ENCODE peak calls at places on chromosomes 5 and 9, in five cellular contexts. N is HT-29; T is Panc1; I is neural crest cell; Z is stimulated activated CD4-positive, alpha-beta T cell treated with anti-CD3 and anti-CD28 coated beads, Interleukin-12 subunit alpha, Interleukin-12 subunit beta, amount 100 ng/mL, for 4 hours. F is an unnamed sample.

GRCh38 chr9:113567361-113568080 is 104.0 kb downstream of the RGS3 start:
- DNase-seq in I (no peak), Z (no peak), N (no peak), T (no peak), F (no peak)

GRCh38 chr5:96194597-96194996 is 232.9 kb upstream of the ELL2 start:
- DNase-seq in Z (no peak), T (no peak), N (no peak), I (no peak), F (no peak)

GRCh38 chr5:115551415-115551814 is 6.8 kb upstream of the FEM1C start:
- DNase-seq in Z (no peak), I (no peak), N (no peak), T (no peak), F (no peak)

GRCh38 chr5:117380316-117380715 is 805.7 kb upstream of the SEMA6A start:
- DNase-seq in T (no peak), I (no peak), N (no peak), Z (no peak), F (no peak)

GRCh38 chr9:115923903-115924668 is 229.5 kb upstream of the PAPPA start:
- DNase-seq in Z (no peak), N (no peak), T (no peak), I (no peak), F (peak)

GRCh38 chr9:28207657-28208056 is 634.4 kb upstream of the C9orf72 start:
- DNase-seq in N (no peak), I (no peak), Z (no peak), T (no peak), F (no peak)

GRCh38 chr9:90861380-90861779 is 59.8 kb downstream of the SYK start:
- DNase-seq in T (no peak), I (no peak), Z (no peak), N (no peak), F (no peak)

GRCh38 chr9:120698766-120699165 is 15.5 kb downstream of the MEGF9 start:
- DNase-seq in T (no peak), I (no peak), N (no peak), Z (no peak), F (no peak)

GRCh38 chr5:159240301-159240870 is 22.7 kb upstream of the UBLCP1 start:
- DNase-seq in I (no peak), T (peak), Z (peak), N (no peak), F (peak)

GRCh38 chr5:137888875-137889759 is at the start of gene PKD2L2:
- DNase-seq in I (no peak), T (peak), Z (peak), N (no peak), F (peak)

GRCh38 chr5:178162481-178162880 is 8.8 kb upstream of the NHP2 start:
- DNase-seq in T (no peak), I (no peak), N (no peak), Z (no peak), F (no peak)

GRCh38 chr5:9437741-9438240 is 108.1 kb downstream of the SEMA5A start:
- DNase-seq in T (no peak), I (no peak), N (no peak), Z (no peak), F (no peak)

GRCh38 chr5:141040093-141040762 is 10.9 kb upstream of the PCDHB1 start:
- DNase-seq in I (peak), Z (no peak), T (peak), N (peak), F (peak)

GRCh38 chr9:91060520-91061343 is 259.1 kb downstream of the SYK start:
- DNase-seq in T (peak), I (no peak), Z (no peak), N (peak), F (peak)

GRCh38 chr5:133825631-133826289 is 142.7 kb downstream of the C5orf15 start:
- DNase-seq in N (no peak), T (no peak), Z (no peak), I (no peak), F (no peak)

GRCh38 chr5:7827602-7828001 is 23.3 kb downstream of the CFAP90 start:
- DNase-seq in Z (no peak), T (no peak), I (no peak), N (no peak), F (no peak)

GRCh38 chr9:86700601-86701000 is 246.7 kb downstream of the GAS1 start:
- DNase-seq in T (no peak), I (no peak), Z (no peak), N (no peak), F (no peak)

GRCh38 chr5:102794677-102795331 is 39.7 kb downstream of the PAM start:
- DNase-seq in N (no peak), T (no peak), I (no peak), Z (no peak), F (no peak)

GRCh38 chr5:72608297-72608696 is 101.1 kb upstream of the ZNF366 start:
- DNase-seq in Z (no peak), N (no peak), T (no peak), I (no peak), F (no peak)

GRCh38 chr5:131261483-131261882 is 2.4 kb upstream of the CDC42SE2 start:
- DNase-seq in N (no peak), Z (no peak), T (no peak), I (no peak), F (no peak)

GRCh38 chr5:138435943-138436342 is 2.9 kb upstream of the REEP2 start:
- DNase-seq in Z (no peak), T (no peak), I (no peak), N (no peak), F (no peak)

GRCh38 chr5:2575292-2575691 is 176.2 kb downstream of the IRX2 start:
- DNase-seq in N (no peak), Z (no peak), T (no peak), I (no peak), F (no peak)

GRCh38 chr5:2757563-2758311 is 6.3 kb upstream of the IRX2 start:
- DNase-seq in I (no peak), Z (no peak), T (no peak), N (no peak), F (no peak)

GRCh38 chr5:175800656-175801081 is 70.7 kb upstream of the CPLX2 start:
- DNase-seq in T (no peak), I (no peak), Z (no peak), N (no peak), F (no peak)

GRCh38 chr9:91071185-91071990 is 269.8 kb downstream of the SYK start:
- DNase-seq in T (no peak), Z (peak), I (no peak), N (no peak), F (peak)

GRCh38 chr5:57221049-57221568 is 47.2 kb downstream of the GPBP1 start:
- DNase-seq in I (peak), Z (no peak), T (peak), N (peak), F (peak)

GRCh38 chr9:20788526-20789421 is 104.7 kb downstream of the FOCAD start:
- DNase-seq in I (no peak), N (no peak), T (no peak), Z (no peak), F (no peak)

GRCh38 chr5:142674438-142675210 is 11.3 kb downstream of the FGF1 start:
- DNase-seq in Z (no peak), I (no peak), N (no peak), T (no peak), F (peak)

GRCh38 chr9:117290306-117290705 is 124.6 kb downstream of the ASTN2 start:
- DNase-seq in Z (no peak), I (no peak), N (no peak), T (no peak), F (no peak)

GRCh38 chr9:105114956-105115728 is 129.3 kb upstream of the SLC44A1 start:
- DNase-seq in I (no peak), T (no peak), Z (no peak), N (no peak), F (no peak)

GRCh38 chr5:76046761-76047160 is 36.4 kb upstream of the SV2C start:
- DNase-seq in N (no peak), I (no peak), T (no peak), Z (no peak), F (no peak)

F was measured in HTR-8/SVneo.